ENCODE peak calls at places on chromosomes 7 and 10, in seven cellular contexts. One of them, this sample, is unnamed.

GRCh38 chr7:77326131-77326530 is 90.0 kb downstream of the GSAP start:
- DNase-seq in neuronal stem cell: no peak
- DNase-seq in H9: no peak
- DNase-seq in H1: no peak
- DNase-seq in trophoblast cell: no peak
- DNase-seq in IMR-90: peak
- DNase-seq in mesenchymal stem cell: no peak
- DNase-seq in this sample: no peak

GRCh38 chr7:132518102-132518838 is 58.0 kb downstream of the PLXNA4 start:
- DNase-seq in trophoblast cell: peak
- DNase-seq in H1: no peak
- DNase-seq in mesenchymal stem cell: no peak
- DNase-seq in IMR-90: no peak
- DNase-seq in neuronal stem cell: no peak
- DNase-seq in H9: peak
- DNase-seq in this sample: peak

GRCh38 chr10:4190876-4191275 is 405.9 kb upstream of the KLF6 start:
- DNase-seq in H1: no peak
- DNase-seq in mesenchymal stem cell: no peak
- DNase-seq in neuronal stem cell: no peak
- DNase-seq in trophoblast cell: no peak
- DNase-seq in IMR-90: no peak
- DNase-seq in H9: no peak
- DNase-seq in this sample: no peak

GRCh38 chr7:106022193-106022821 is 59.2 kb downstream of the CDHR3 start:
- DNase-seq in mesenchymal stem cell: no peak
- DNase-seq in H9: no peak
- DNase-seq in neuronal stem cell: no peak
- DNase-seq in H1: no peak
- DNase-seq in trophoblast cell: peak
- DNase-seq in IMR-90: no peak
- DNase-seq in this sample: peak

GRCh38 chr10:74825371-74826141 is 844 bp upstream of the KAT6B start:
- DNase-seq in mesenchymal stem cell: no peak
- DNase-seq in H1: no peak
- DNase-seq in IMR-90: no peak
- DNase-seq in neuronal stem cell: peak
- DNase-seq in trophoblast cell: peak
- DNase-seq in H9: no peak
- DNase-seq in this sample: no peak

GRCh38 chr7:12757443-12757842 is 70.0 kb downstream of the ARL4A start:
- DNase-seq in H1: no peak
- DNase-seq in mesenchymal stem cell: peak
- DNase-seq in trophoblast cell: peak
- DNase-seq in IMR-90: peak
- DNase-seq in H9: no peak
- DNase-seq in neuronal stem cell: no peak
- DNase-seq in this sample: no peak

GRCh38 chr7:122143376-122143750 is 686 bp downstream of the AASS start:
- DNase-seq in IMR-90: peak
- DNase-seq in neuronal stem cell: peak
- DNase-seq in trophoblast cell: peak
- DNase-seq in H1: no peak
- DNase-seq in H9: no peak
- DNase-seq in mesenchymal stem cell: peak
- DNase-seq in this sample: peak

GRCh38 chr7:47724335-47724982 is 142.5 kb upstream of the TNS3 start:
- DNase-seq in trophoblast cell: peak
- DNase-seq in H1: peak
- DNase-seq in mesenchymal stem cell: peak
- DNase-seq in H9: peak
- DNase-seq in neuronal stem cell: no peak
- DNase-seq in IMR-90: peak
- DNase-seq in this sample: peak

GRCh38 chr7:103524042-103524907 is 78.3 kb upstream of the SLC26A5 start:
- DNase-seq in neuronal stem cell: peak
- DNase-seq in IMR-90: peak
- DNase-seq in trophoblast cell: peak
- DNase-seq in H9: no peak
- DNase-seq in mesenchymal stem cell: peak
- DNase-seq in H1: no peak
- DNase-seq in this sample: peak

GRCh38 chr7:492714-493065 is 27.0 kb downstream of the PDGFA start:
- DNase-seq in H1: no peak
- DNase-seq in H9: no peak
- DNase-seq in neuronal stem cell: no peak
- DNase-seq in mesenchymal stem cell: no peak
- DNase-seq in trophoblast cell: no peak
- DNase-seq in IMR-90: no peak
- DNase-seq in this sample: no peak

GRCh38 chr10:129694633-129695356 is 227.8 kb downstream of the MGMT start:
- DNase-seq in mesenchymal stem cell: no peak
- DNase-seq in H1: no peak
- DNase-seq in trophoblast cell: no peak
- DNase-seq in IMR-90: no peak
- DNase-seq in H9: no peak
- DNase-seq in neuronal stem cell: no peak
- DNase-seq in this sample: no peak

GRCh38 chr7:10940748-10941358 is 32.8 kb upstream of the PHF14 start:
- DNase-seq in H9: no peak
- DNase-seq in mesenchymal stem cell: peak
- DNase-seq in trophoblast cell: peak
- DNase-seq in neuronal stem cell: no peak
- DNase-seq in IMR-90: no peak
- DNase-seq in H1: no peak
- DNase-seq in this sample: no peak

GRCh38 chr10:28733245-28733644 is 55.9 kb downstream of the BAMBI start:
- DNase-seq in trophoblast cell: no peak
- DNase-seq in neuronal stem cell: no peak
- DNase-seq in IMR-90: no peak
- DNase-seq in mesenchymal stem cell: no peak
- DNase-seq in H1: no peak
- DNase-seq in H9: no peak
- DNase-seq in this sample: no peak

GRCh38 chr7:125828153-125828690 is 898.6 kb upstream of the POT1 start:
- DNase-seq in IMR-90: no peak
- DNase-seq in trophoblast cell: no peak
- DNase-seq in neuronal stem cell: no peak
- DNase-seq in H9: no peak
- DNase-seq in H1: no peak
- DNase-seq in mesenchymal stem cell: no peak
- DNase-seq in this sample: no peak

GRCh38 chr7:16961650-16962049 is 79.9 kb upstream of the AGR3 start:
- DNase-seq in H9: no peak
- DNase-seq in mesenchymal stem cell: peak
- DNase-seq in IMR-90: peak
- DNase-seq in H1: no peak
- DNase-seq in neuronal stem cell: no peak
- DNase-seq in trophoblast cell: no peak
- DNase-seq in this sample: no peak

GRCh38 chr7:142482899-142483658 is 225.2 kb upstream of the PRSS58 start:
- DNase-seq in H1: no peak
- DNase-seq in neuronal stem cell: no peak
- DNase-seq in H9: peak
- DNase-seq in mesenchymal stem cell: peak
- DNase-seq in trophoblast cell: peak
- DNase-seq in IMR-90: peak
- DNase-seq in this sample: peak

DNA sequence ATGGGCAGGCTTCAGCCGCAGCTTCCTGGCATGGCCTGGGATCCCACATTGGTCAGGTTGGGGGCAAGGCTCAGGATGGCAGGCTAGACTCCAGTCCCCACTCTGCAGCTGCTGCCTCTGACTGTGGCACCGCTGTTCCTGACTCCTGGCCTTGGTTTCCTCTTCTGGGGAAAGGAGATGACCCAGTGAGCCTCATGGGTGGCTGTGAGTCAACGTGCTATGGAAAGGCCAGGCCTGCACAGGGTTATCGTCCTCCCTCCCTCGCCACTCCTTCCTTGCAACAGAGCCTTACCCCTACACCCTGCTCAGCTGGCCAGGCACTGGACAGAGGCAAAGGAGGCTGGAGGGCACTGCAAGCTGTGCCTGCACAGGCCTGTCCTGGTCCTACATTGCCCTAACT is 36.1 kb upstream of the CHST15 start:
- DNase-seq in H1: no peak
- DNase-seq in mesenchymal stem cell: no peak
- DNase-seq in trophoblast cell: no peak
- DNase-seq in H9: no peak
- DNase-seq in neuronal stem cell: no peak
- DNase-seq in IMR-90: no peak
- DNase-seq in this sample: no peak
- H2AK5ac ChIP-seq in H1: no peak
- H2AK5ac ChIP-seq in mesenchymal stem cell: peak
- H2AK5ac ChIP-seq in trophoblast cell: no peak
- H2AK5ac ChIP-seq in H9: no peak
- H2AK5ac ChIP-seq in neuronal stem cell: peak
- H2AK5ac ChIP-seq in IMR-90: no peak
- H2AK5ac ChIP-seq in this sample: no peak

DNA sequence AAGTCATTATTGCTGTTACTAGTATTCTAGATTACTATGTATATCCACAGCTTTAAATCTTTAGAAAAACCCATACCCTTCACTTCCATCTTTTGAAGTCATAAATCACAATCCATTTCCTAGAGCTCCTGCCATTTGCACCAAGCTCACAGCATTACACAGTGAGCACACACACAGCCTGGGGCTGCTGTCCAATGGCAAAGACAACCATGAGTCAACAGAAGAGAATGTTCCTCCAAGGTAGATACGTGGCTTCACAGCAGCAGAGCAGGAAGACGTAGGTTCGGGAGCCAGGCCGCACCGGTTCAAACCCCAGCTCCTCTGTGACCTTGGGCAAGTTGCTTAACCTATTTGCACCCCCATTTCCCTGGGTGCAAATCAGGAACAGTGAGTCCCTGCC is 234.6 kb downstream of the DIP2C start:
- DNase-seq in IMR-90: peak
- DNase-seq in H9: no peak
- DNase-seq in neuronal stem cell: no peak
- DNase-seq in mesenchymal stem cell: peak
- DNase-seq in H1: no peak
- DNase-seq in trophoblast cell: peak
- DNase-seq in this sample: peak
- H2BK5ac ChIP-seq in IMR-90: peak
- H2BK5ac ChIP-seq in H9: no peak
- H2BK5ac ChIP-seq in neuronal stem cell: no peak
- H2BK5ac ChIP-seq in mesenchymal stem cell: no peak
- H2BK5ac ChIP-seq in H1: no peak
- H2BK5ac ChIP-seq in trophoblast cell: no peak
- H2BK5ac ChIP-seq in this sample: no peak

GRCh38 chr7:112791465-112792168 is 1.4 kb upstream of the TMEM168 start:
- DNase-seq in trophoblast cell: no peak
- DNase-seq in neuronal stem cell: no peak
- DNase-seq in mesenchymal stem cell: no peak
- DNase-seq in H9: no peak
- DNase-seq in H1: no peak
- DNase-seq in IMR-90: no peak
- DNase-seq in this sample: no peak

GRCh38 chr7:112789824-112790650 is at the start of gene TMEM168:
- DNase-seq in neuronal stem cell: peak
- DNase-seq in H1: peak
- DNase-seq in trophoblast cell: peak
- DNase-seq in mesenchymal stem cell: peak
- DNase-seq in H9: peak
- DNase-seq in IMR-90: peak
- DNase-seq in this sample: peak

GRCh38 chr7:112790651-112790973 is 419 bp upstream of the TMEM168 start:
- DNase-seq in neuronal stem cell: no peak
- DNase-seq in trophoblast cell: peak
- DNase-seq in IMR-90: no peak
- DNase-seq in mesenchymal stem cell: no peak
- DNase-seq in H1: no peak
- DNase-seq in H9: no peak
- DNase-seq in this sample: no peak

GRCh38 chr7:112789453-112789823 is 755 bp downstream of the TMEM168 start:
- DNase-seq in IMR-90: no peak
- DNase-seq in H1: no peak
- DNase-seq in H9: no peak
- DNase-seq in neuronal stem cell: no peak
- DNase-seq in trophoblast cell: no peak
- DNase-seq in mesenchymal stem cell: no peak
- DNase-seq in this sample: no peak

DNA sequence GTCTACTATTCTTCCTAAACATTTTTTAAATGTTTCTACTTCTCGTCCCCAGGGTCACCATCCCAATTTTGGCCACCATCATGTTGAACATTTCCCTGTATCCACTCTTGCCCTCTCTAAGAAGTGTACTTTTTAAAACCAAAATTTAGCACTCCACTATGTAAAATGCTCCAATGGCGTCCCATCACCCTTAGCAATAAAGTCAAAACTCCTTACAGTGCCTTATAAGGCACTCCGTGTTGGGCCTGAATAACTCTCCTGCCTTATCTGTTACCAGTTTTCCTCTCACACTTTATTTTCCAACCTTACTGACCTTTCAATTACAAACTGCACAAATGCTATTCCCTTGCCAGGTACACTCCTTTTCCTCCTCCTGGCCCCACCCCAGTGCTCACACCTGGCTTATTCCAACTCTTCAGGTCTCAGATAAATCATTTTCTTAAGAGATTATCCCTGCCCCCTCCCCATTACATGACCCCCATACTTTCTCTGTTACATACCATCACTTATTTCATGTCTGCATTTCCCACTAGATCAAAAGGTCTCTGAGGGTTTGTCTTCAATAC is 1.3 kb downstream of the TMEM168 start:
- DNase-seq in trophoblast cell: no peak
- DNase-seq in H1: no peak
- DNase-seq in neuronal stem cell: no peak
- DNase-seq in H9: no peak
- DNase-seq in IMR-90: no peak
- DNase-seq in mesenchymal stem cell: no peak
- DNase-seq in this sample: no peak
- H2BK120ac ChIP-seq in trophoblast cell: no peak
- H2BK120ac ChIP-seq in H1: no peak
- H2BK120ac ChIP-seq in neuronal stem cell: no peak
- H2BK120ac ChIP-seq in H9: no peak
- H2BK120ac ChIP-seq in IMR-90: no peak
- H2BK120ac ChIP-seq in mesenchymal stem cell: no peak
- H2BK120ac ChIP-seq in this sample: no peak

GRCh38 chr10:49257159-49257558 is 41.8 kb upstream of the C10orf71 start:
- DNase-seq in IMR-90: no peak
- DNase-seq in neuronal stem cell: no peak
- DNase-seq in H9: no peak
- DNase-seq in H1: no peak
- DNase-seq in mesenchymal stem cell: no peak
- DNase-seq in trophoblast cell: no peak
- DNase-seq in this sample: no peak

GRCh38 chr10:49255883-49256282 is 43.1 kb upstream of the C10orf71 start:
- DNase-seq in IMR-90: no peak
- DNase-seq in trophoblast cell: no peak
- DNase-seq in H9: no peak
- DNase-seq in neuronal stem cell: no peak
- DNase-seq in H1: no peak
- DNase-seq in mesenchymal stem cell: no peak
- DNase-seq in this sample: no peak

GRCh38 chr10:49260636-49261296 is 38.2 kb upstream of the C10orf71 start:
- DNase-seq in mesenchymal stem cell: no peak
- DNase-seq in trophoblast cell: no peak
- DNase-seq in H1: no peak
- DNase-seq in IMR-90: no peak
- DNase-seq in H9: no peak
- DNase-seq in neuronal stem cell: no peak
- DNase-seq in this sample: no peak

GRCh38 chr10:49257626-49258350 is 41.2 kb upstream of the C10orf71 start:
- DNase-seq in neuronal stem cell: no peak
- DNase-seq in mesenchymal stem cell: no peak
- DNase-seq in IMR-90: no peak
- DNase-seq in trophoblast cell: no peak
- DNase-seq in H1: no peak
- DNase-seq in H9: no peak
- DNase-seq in this sample: no peak

GRCh38 chr10:49258351-49258683 is 40.7 kb upstream of the C10orf71 start:
- DNase-seq in H1: no peak
- DNase-seq in mesenchymal stem cell: no peak
- DNase-seq in trophoblast cell: no peak
- DNase-seq in neuronal stem cell: no peak
- DNase-seq in H9: no peak
- DNase-seq in IMR-90: no peak
- DNase-seq in this sample: no peak
- H2AK5ac ChIP-seq in H1: no peak
- H2AK5ac ChIP-seq in mesenchymal stem cell: no peak
- H2AK5ac ChIP-seq in trophoblast cell: no peak
- H2AK5ac ChIP-seq in neuronal stem cell: no peak
- H2AK5ac ChIP-seq in H9: no peak
- H2AK5ac ChIP-seq in IMR-90: no peak
- H2AK5ac ChIP-seq in this sample: no peak

This sample was measured in mesendoderm.